ENCODE peak calls at places on chromosomes 3 and 15, in six cellular contexts. One of them, this sample, is unnamed.

GRCh38 chr3:146715176-146715575 is 110.0 kb upstream of the PLSCR5 start:
- DNase-seq in pancreas: no peak
- DNase-seq in breast epithelium: no peak
- DNase-seq in suprapubic skin: no peak
- DNase-seq in prostate gland: no peak
- DNase-seq in GM06990: no peak
- DNase-seq in this sample: no peak

GRCh38 chr3:105634719-105635118 is 234.1 kb downstream of the CBLB start:
- DNase-seq in pancreas: no peak
- DNase-seq in breast epithelium: no peak
- DNase-seq in suprapubic skin: no peak
- DNase-seq in prostate gland: no peak
- DNase-seq in GM06990: no peak
- DNase-seq in this sample: no peak

GRCh38 chr3:71580636-71581215 is 2.8 kb downstream of the FOXP1 start:
- DNase-seq in pancreas: no peak
- DNase-seq in breast epithelium: no peak
- DNase-seq in suprapubic skin: no peak
- DNase-seq in prostate gland: no peak
- DNase-seq in GM06990: no peak
- DNase-seq in this sample: no peak

GRCh38 chr3:195853930-195854478 is 42.3 kb upstream of the MUC4 start:
- DNase-seq in pancreas: no peak
- DNase-seq in breast epithelium: no peak
- DNase-seq in suprapubic skin: no peak
- DNase-seq in prostate gland: no peak
- DNase-seq in GM06990: no peak
- DNase-seq in this sample: no peak

GRCh38 chr15:65952425-65953053 is 83.2 kb downstream of the RAB11A start:
- DNase-seq in pancreas: peak
- DNase-seq in breast epithelium: no peak
- DNase-seq in suprapubic skin: no peak
- DNase-seq in prostate gland: no peak
- DNase-seq in GM06990: no peak
- DNase-seq in this sample: peak

GRCh38 chr3:106839576-106840280 is 537.5 kb upstream of the CCDC54 start:
- DNase-seq in pancreas: no peak
- DNase-seq in breast epithelium: no peak
- DNase-seq in suprapubic skin: no peak
- DNase-seq in prostate gland: no peak
- DNase-seq in GM06990: no peak
- DNase-seq in this sample: peak

GRCh38 chr3:54818942-54819341 is 108.9 kb downstream of the LRTM1 start:
- DNase-seq in pancreas: no peak
- DNase-seq in breast epithelium: no peak
- DNase-seq in suprapubic skin: no peak
- DNase-seq in prostate gland: no peak
- DNase-seq in GM06990: no peak
- DNase-seq in this sample: no peak

GRCh38 chr15:93179072-93179471 is 90.1 kb upstream of the RGMA start:
- DNase-seq in pancreas: peak
- DNase-seq in breast epithelium: no peak
- DNase-seq in suprapubic skin: peak
- DNase-seq in prostate gland: no peak
- DNase-seq in GM06990: no peak
- DNase-seq in this sample: no peak

GRCh38 chr3:65745306-65745705 is 293.4 kb downstream of the MAGI1 start:
- DNase-seq in pancreas: no peak
- DNase-seq in breast epithelium: no peak
- DNase-seq in suprapubic skin: no peak
- DNase-seq in prostate gland: no peak
- DNase-seq in GM06990: no peak
- DNase-seq in this sample: no peak

GRCh38 chr3:25573386-25574171 is 91.1 kb downstream of the TOP2B start:
- DNase-seq in pancreas: no peak
- DNase-seq in breast epithelium: no peak
- DNase-seq in suprapubic skin: no peak
- DNase-seq in prostate gland: no peak
- DNase-seq in GM06990: no peak
- DNase-seq in this sample: no peak

GRCh38 chr15:41666353-41666920 is 6.2 kb downstream of the MGA start:
- DNase-seq in pancreas: no peak
- DNase-seq in breast epithelium: no peak
- DNase-seq in suprapubic skin: no peak
- DNase-seq in prostate gland: no peak
- DNase-seq in GM06990: no peak
- DNase-seq in this sample: peak

GRCh38 chr3:46966811-46967210 is 9.7 kb downstream of the CCDC12 start:
- DNase-seq in pancreas: no peak
- DNase-seq in breast epithelium: no peak
- DNase-seq in suprapubic skin: no peak
- DNase-seq in prostate gland: no peak
- DNase-seq in GM06990: no peak
- DNase-seq in this sample: no peak

GRCh38 chr3:128935922-128936321 is 56.5 kb downstream of the ACAD9 start:
- DNase-seq in pancreas: no peak
- DNase-seq in breast epithelium: no peak
- DNase-seq in suprapubic skin: no peak
- DNase-seq in prostate gland: no peak
- DNase-seq in GM06990: no peak
- DNase-seq in this sample: no peak

GRCh38 chr15:51144021-51144532 is 49.4 kb upstream of the TNFAIP8L3 start:
- DNase-seq in pancreas: no peak
- DNase-seq in breast epithelium: no peak
- DNase-seq in suprapubic skin: no peak
- DNase-seq in prostate gland: no peak
- DNase-seq in GM06990: no peak
- DNase-seq in this sample: no peak

GRCh38 chr3:85821130-85821756 is 862.5 kb downstream of the CADM2 start:
- DNase-seq in pancreas: no peak
- DNase-seq in breast epithelium: no peak
- DNase-seq in suprapubic skin: no peak
- DNase-seq in prostate gland: no peak
- DNase-seq in GM06990: no peak
- DNase-seq in this sample: peak

GRCh38 chr15:64050281-64051092 is 4.2 kb upstream of the DAPK2 start:
- DNase-seq in pancreas: no peak
- DNase-seq in breast epithelium: no peak
- DNase-seq in suprapubic skin: peak
- DNase-seq in prostate gland: no peak
- DNase-seq in GM06990: no peak
- DNase-seq in this sample: peak

GRCh38 chr3:188021041-188021440 is 132.9 kb upstream of the LPP start:
- DNase-seq in pancreas: no peak
- DNase-seq in breast epithelium: no peak
- DNase-seq in suprapubic skin: no peak
- DNase-seq in prostate gland: no peak
- DNase-seq in GM06990: no peak
- DNase-seq in this sample: no peak

GRCh38 chr15:42279234-42279723 is 6.0 kb upstream of the TMEM87A start:
- DNase-seq in pancreas: no peak
- DNase-seq in breast epithelium: no peak
- DNase-seq in suprapubic skin: no peak
- DNase-seq in prostate gland: no peak
- DNase-seq in GM06990: no peak
- DNase-seq in this sample: no peak

GRCh38 chr3:13535905-13536304 is 13.0 kb upstream of the FBLN2 start:
- DNase-seq in pancreas: no peak
- DNase-seq in breast epithelium: no peak
- DNase-seq in suprapubic skin: peak
- DNase-seq in prostate gland: no peak
- DNase-seq in GM06990: no peak
- DNase-seq in this sample: no peak

GRCh38 chr3:136513367-136513766 is 238.8 kb downstream of the STAG1 start:
- DNase-seq in pancreas: no peak
- DNase-seq in breast epithelium: no peak
- DNase-seq in suprapubic skin: no peak
- DNase-seq in prostate gland: no peak
- DNase-seq in GM06990: no peak
- DNase-seq in this sample: no peak

GRCh38 chr15:80970018-80970657 is 19.5 kb downstream of the MESD start:
- DNase-seq in pancreas: no peak
- DNase-seq in breast epithelium: peak
- DNase-seq in suprapubic skin: no peak
- DNase-seq in prostate gland: peak
- DNase-seq in GM06990: no peak
- DNase-seq in this sample: no peak

GRCh38 chr15:97902140-97902780 is 58.2 kb upstream of the ARRDC4 start:
- DNase-seq in pancreas: no peak
- DNase-seq in breast epithelium: no peak
- DNase-seq in suprapubic skin: no peak
- DNase-seq in prostate gland: no peak
- DNase-seq in GM06990: no peak
- DNase-seq in this sample: peak

GRCh38 chr3:42664443-42664814 is 10.9 kb downstream of the ZBTB47 start:
- DNase-seq in pancreas: no peak
- DNase-seq in breast epithelium: no peak
- DNase-seq in suprapubic skin: no peak
- DNase-seq in prostate gland: no peak
- DNase-seq in GM06990: no peak
- DNase-seq in this sample: no peak

GRCh38 chr15:69161878-69162213 is 1.4 kb downstream of the GLCE start:
- DNase-seq in pancreas: no peak
- DNase-seq in breast epithelium: no peak
- DNase-seq in suprapubic skin: no peak
- DNase-seq in prostate gland: no peak
- DNase-seq in GM06990: no peak
- DNase-seq in this sample: no peak

GRCh38 chr3:173529062-173529711 is 131.6 kb downstream of the NLGN1 start:
- DNase-seq in pancreas: no peak
- DNase-seq in breast epithelium: no peak
- DNase-seq in suprapubic skin: no peak
- DNase-seq in prostate gland: no peak
- DNase-seq in GM06990: peak
- DNase-seq in this sample: peak
- TF ChIP-seq CTCF in pancreas: peak
- TF ChIP-seq CTCF in breast epithelium: no peak
- TF ChIP-seq CTCF in suprapubic skin: peak
- TF ChIP-seq CTCF in prostate gland: no peak
- TF ChIP-seq CTCF in GM06990: peak
- TF ChIP-seq CTCF in this sample: peak

GRCh38 chr3:197580253-197580691 is 24.5 kb upstream of the BDH1 start:
- DNase-seq in pancreas: no peak
- DNase-seq in breast epithelium: no peak
- DNase-seq in suprapubic skin: no peak
- DNase-seq in prostate gland: no peak
- DNase-seq in GM06990: no peak
- DNase-seq in this sample: no peak
- H3K4me3 ChIP-seq in pancreas: no peak
- H3K4me3 ChIP-seq in breast epithelium: no peak
- H3K4me3 ChIP-seq in suprapubic skin: no peak
- H3K4me3 ChIP-seq in prostate gland: no peak
- H3K4me3 ChIP-seq in GM06990: no peak
- H3K4me3 ChIP-seq in this sample: no peak

DNA sequence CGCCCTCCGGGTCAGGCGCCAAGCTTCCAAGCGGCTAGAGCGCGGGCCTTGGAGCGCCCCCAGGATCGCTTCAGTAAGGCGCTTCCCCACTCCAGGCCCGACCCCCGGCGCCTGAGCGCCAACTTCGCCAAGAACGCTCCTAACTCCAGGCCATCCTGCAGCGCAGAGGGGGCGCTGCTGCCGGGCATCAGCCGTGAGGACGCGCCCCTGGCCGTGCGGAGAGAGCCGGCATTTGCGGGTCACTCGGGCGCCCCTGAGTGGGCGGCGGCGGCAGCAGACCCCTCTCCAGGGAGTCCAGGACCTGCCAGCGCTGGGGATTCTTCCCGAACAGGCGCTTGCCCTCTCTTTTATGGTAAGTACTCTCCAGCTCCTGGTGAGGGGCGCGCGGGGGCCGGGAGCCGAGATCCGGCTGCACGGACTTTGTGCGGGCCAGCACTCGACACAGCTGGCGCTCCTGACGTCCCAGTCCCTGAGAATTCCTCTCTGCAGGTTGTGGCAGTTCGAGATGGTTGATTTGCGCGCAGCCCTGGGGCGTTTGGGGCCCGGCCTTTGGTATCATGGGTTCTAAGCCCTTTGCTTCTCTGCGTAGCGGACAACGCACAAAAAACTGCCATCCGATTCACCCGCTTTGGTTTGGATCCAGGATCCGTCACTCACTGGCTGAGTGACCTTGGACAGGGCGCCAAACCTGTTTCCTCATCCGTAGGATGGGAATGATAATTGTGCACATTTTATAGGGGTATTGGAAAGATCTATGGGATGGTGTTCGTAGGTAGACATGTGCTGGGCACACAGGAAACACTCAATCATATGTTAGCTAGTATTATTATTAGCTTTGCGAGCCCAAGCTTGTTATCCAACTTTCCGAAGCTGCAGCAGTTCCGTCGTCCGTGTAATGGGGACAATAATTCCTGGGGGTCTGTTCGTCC is 758 bp downstream of the SPSB4 start:
- DNase-seq in pancreas: no peak
- DNase-seq in breast epithelium: no peak
- DNase-seq in suprapubic skin: no peak
- DNase-seq in prostate gland: no peak
- DNase-seq in GM06990: peak
- DNase-seq in this sample: no peak
- TF ChIP-seq CTCF in pancreas: no peak
- TF ChIP-seq CTCF in breast epithelium: no peak
- TF ChIP-seq CTCF in suprapubic skin: no peak
- TF ChIP-seq CTCF in prostate gland: no peak
- TF ChIP-seq CTCF in GM06990: no peak
- TF ChIP-seq CTCF in this sample: peak

GRCh38 chr15:24772256-24772655 is 96.7 kb downstream of the NPAP1 start:
- DNase-seq in pancreas: no peak
- DNase-seq in breast epithelium: no peak
- DNase-seq in suprapubic skin: no peak
- DNase-seq in prostate gland: no peak
- DNase-seq in GM06990: no peak
- DNase-seq in this sample: no peak
- H3K4me3 ChIP-seq in pancreas: no peak
- H3K4me3 ChIP-seq in breast epithelium: peak
- H3K4me3 ChIP-seq in suprapubic skin: peak
- H3K4me3 ChIP-seq in prostate gland: no peak
- H3K4me3 ChIP-seq in GM06990: no peak
- H3K4me3 ChIP-seq in this sample: peak

GRCh38 chr15:48332642-48333034 is 1.4 kb downstream of the DUT start:
- DNase-seq in pancreas: no peak
- DNase-seq in breast epithelium: no peak
- DNase-seq in suprapubic skin: no peak
- DNase-seq in prostate gland: no peak
- DNase-seq in GM06990: no peak
- DNase-seq in this sample: no peak

GRCh38 chr15:48333553-48333952 is 2.3 kb downstream of the DUT start:
- DNase-seq in pancreas: no peak
- DNase-seq in breast epithelium: no peak
- DNase-seq in suprapubic skin: no peak
- DNase-seq in prostate gland: no peak
- DNase-seq in GM06990: no peak
- DNase-seq in this sample: no peak

GRCh38 chr15:48330045-48330840 is 986 bp upstream of the DUT start:
- DNase-seq in pancreas: no peak
- DNase-seq in breast epithelium: no peak
- DNase-seq in suprapubic skin: no peak
- DNase-seq in prostate gland: no peak
- DNase-seq in GM06990: no peak
- DNase-seq in this sample: no peak

GRCh38 chr15:48331796-48332641 is 790 bp downstream of the DUT start:
- DNase-seq in pancreas: peak
- DNase-seq in breast epithelium: peak
- DNase-seq in suprapubic skin: peak
- DNase-seq in prostate gland: peak
- DNase-seq in GM06990: peak
- DNase-seq in this sample: no peak

GRCh38 chr15:48330855-48331795 is at the start of gene DUT:
- DNase-seq in pancreas: peak
- DNase-seq in breast epithelium: peak
- DNase-seq in suprapubic skin: peak
- DNase-seq in prostate gland: peak
- DNase-seq in GM06990: peak
- DNase-seq in this sample: peak
- TF ChIP-seq CTCF in pancreas: no peak
- TF ChIP-seq CTCF in breast epithelium: no peak
- TF ChIP-seq CTCF in suprapubic skin: no peak
- TF ChIP-seq CTCF in prostate gland: no peak
- TF ChIP-seq CTCF in GM06990: no peak
- TF ChIP-seq CTCF in this sample: peak